ENCODE peak calls at places on chromosome 15, in nine cellular contexts. Q is fibroblast of mammary gland; Y is PC-3; C is sigmoid colon; N is uterus; L is cardiac fibroblast; M is epithelial cell of esophagus; E is CD8-positive, alpha-beta T cell; G is transverse colon. B is an unnamed sample.

GRCh38 chr15:87167706-87168105 is 1088.0 kb downstream of the AGBL1 start:
- DNase-seq in L (no peak), Y (peak; percentile 31), G (no peak), M (peak; percentile 96), E (no peak), Q (no peak), N (no peak), C (no peak), B (no peak)

GRCh38 chr15:45253330-45253729 is 1.3 kb downstream of the SLC28A2 start:
- DNase-seq in N (no peak), E (no peak), L (no peak), Y (peak; percentile 16), Q (no peak), M (no peak), G (no peak), C (no peak), B (no peak)

GRCh38 chr15:63086967-63087366 is 34.7 kb upstream of the LACTB start:
- DNase-seq in N (no peak), G (no peak), Y (no peak), L (no peak), M (no peak), E (no peak), Q (no peak), C (no peak), B (no peak)

GRCh38 chr15:88243895-88244787 is 12.4 kb downstream of the NTRK3 start:
- DNase-seq in M (peak; percentile 38), G (no peak), E (no peak), C (no peak), N (no peak), Q (peak; percentile 40), Y (peak; percentile 42), L (peak; percentile 51), B (no peak)

GRCh38 chr15:57873564-57874209 is 167.2 kb downstream of the POLR2M start:
- DNase-seq in Q (peak; percentile 23), E (no peak), L (peak; percentile 56), Y (peak; percentile 69), C (no peak), M (peak; percentile 21), N (no peak), G (no peak), B (peak; percentile 35)

GRCh38 chr15:60358935-60359672 is 38.7 kb downstream of the ANXA2 start:
- DNase-seq in Q (peak; percentile 89), G (no peak), L (peak; percentile 63), C (no peak), E (no peak), N (no peak), M (no peak), Y (no peak), B (peak; percentile 37)

GRCh38 chr15:31452595-31453557 is 126.2 kb downstream of the KLF13 start:
- DNase-seq in E (no peak), G (no peak), Y (no peak), C (no peak), M (no peak), Q (no peak), L (no peak), N (peak; percentile 25), B (no peak)

GRCh38 chr15:74225928-74226327 is 10.2 kb upstream of the CCDC33 start:
- DNase-seq in G (no peak), C (no peak), E (no peak), M (no peak), Y (no peak), L (no peak), N (no peak), Q (no peak), B (no peak)

GRCh38 chr15:89196994-89197393 is 24.4 kb downstream of the RLBP1 start:
- DNase-seq in G (peak; percentile 44), Q (no peak), Y (peak; percentile 44), C (no peak), E (no peak), L (no peak), M (peak; percentile 41), N (no peak), B (no peak)

DNA sequence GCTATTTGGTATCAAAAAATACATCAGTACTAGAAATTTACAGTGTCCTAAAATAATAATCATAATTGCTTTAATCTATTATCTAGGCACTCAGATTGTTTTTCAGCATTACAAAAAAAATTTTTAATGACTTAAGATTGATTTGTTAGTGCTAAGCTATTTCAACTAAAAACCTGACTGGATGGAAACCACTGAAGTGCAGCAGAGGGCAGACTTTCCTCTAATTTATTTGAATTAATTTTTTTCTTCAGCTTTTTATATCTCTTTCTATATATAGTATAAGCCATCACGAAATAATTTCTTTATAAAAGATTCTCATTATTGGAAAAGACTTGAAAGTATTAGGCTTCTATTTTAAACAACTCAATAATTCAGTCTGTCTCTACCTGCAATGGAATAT is 131.4 kb downstream of the IQCH start:
- DNase-seq in M (no peak), C (no peak), Q (no peak), E (no peak), Y (no peak), G (no peak), N (no peak), L (peak; percentile 9), B (no peak)
- TF ChIP-seq CTCF in M (peak; percentile 12), C (no peak), Q (peak; percentile 10), E (no peak), Y (no peak), G (no peak), N (no peak), L (peak; percentile 9), B (peak; percentile 26)

GRCh38 chr15:81268340-81268739 is 55.6 kb downstream of the STARD5 start:
- DNase-seq in Q (no peak), E (no peak), C (no peak), Y (no peak), G (no peak), M (no peak), N (no peak), L (no peak), B (no peak)

GRCh38 chr15:81264072-81264857 is 59.7 kb downstream of the STARD5 start:
- DNase-seq in E (no peak), C (no peak), Q (no peak), G (no peak), N (no peak), L (no peak), Y (no peak), M (no peak), B (no peak)

GRCh38 chr15:81265256-81265943 is 58.5 kb downstream of the STARD5 start:
- DNase-seq in C (no peak), Y (no peak), G (no peak), N (no peak), L (no peak), M (no peak), E (no peak), Q (no peak), B (no peak)

GRCh38 chr15:81263477-81263876 is 60.5 kb downstream of the STARD5 start:
- DNase-seq in E (no peak), Q (no peak), M (no peak), N (no peak), Y (no peak), C (no peak), L (no peak), G (no peak), B (no peak)

DNA sequence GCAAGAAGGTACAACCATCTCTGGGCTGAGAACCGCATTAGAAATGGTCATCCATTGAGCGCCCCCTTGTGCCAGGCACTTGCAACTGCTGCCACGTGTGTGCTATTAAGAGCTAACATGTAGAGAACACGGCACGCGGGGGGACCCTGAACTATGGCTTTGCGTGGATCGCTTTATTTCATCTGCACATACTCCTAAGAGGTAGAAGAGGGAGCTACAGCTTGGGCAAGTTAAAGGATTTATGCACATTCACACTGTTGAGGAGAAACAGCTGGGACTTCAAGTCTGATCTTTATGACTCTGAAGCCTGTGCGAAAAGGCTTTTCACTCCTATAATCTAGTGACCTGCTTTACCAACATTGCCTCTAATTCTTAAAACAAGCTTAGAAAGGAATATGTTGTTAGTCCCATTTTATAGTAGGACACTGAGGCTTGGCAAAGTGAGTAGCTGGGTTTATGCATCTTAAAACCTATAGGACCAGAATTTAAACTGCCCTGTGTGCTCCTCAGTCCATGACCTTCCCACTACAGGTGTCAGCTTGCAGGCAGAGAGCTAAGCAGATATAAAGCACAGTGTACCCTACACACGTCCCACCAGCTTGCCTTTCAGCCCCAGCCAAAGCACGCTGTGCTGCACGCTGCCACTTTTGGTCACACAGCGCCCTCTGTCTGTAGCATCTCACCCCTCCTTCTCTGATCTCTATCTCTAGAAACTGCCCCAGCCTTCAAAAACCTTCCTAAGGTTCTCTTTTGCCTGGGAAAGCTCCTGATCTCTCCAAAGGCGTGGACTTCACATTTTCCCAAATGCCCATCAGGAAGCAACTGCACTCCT is 57.8 kb downstream of the STARD5 start:
- DNase-seq in C (peak; percentile 90), L (peak; percentile 84), G (peak; percentile 86), Q (peak; percentile 82), M (peak; percentile 80), N (peak; percentile 83), Y (peak; percentile 81), E (peak; percentile 87), B (peak; percentile 57)
- H3K4me3 ChIP-seq in C (no peak overlapping the region), L (no peak overlapping the region), G (no peak overlapping the region), Q (no peak overlapping the region), M (no peak overlapping the region), N (no peak overlapping the region), Y (peak overlapping the region; percentile 40), E (peak overlapping the region; percentile 9), B (no peak overlapping the region)

GRCh38 chr15:92333709-92334108 is 60.0 kb upstream of the ST8SIA2 start:
- DNase-seq in Y (no peak), M (no peak), E (no peak), G (no peak), Q (no peak), N (no peak), C (no peak), L (no peak), B (no peak)

GRCh38 chr15:92339361-92339760 is 54.3 kb upstream of the ST8SIA2 start:
- DNase-seq in Y (no peak), N (no peak), C (no peak), G (no peak), Q (no peak), L (no peak), E (no peak), M (no peak), B (no peak)

GRCh38 chr15:92332125-92332899 is 61.4 kb upstream of the ST8SIA2 start:
- DNase-seq in L (no peak), Q (no peak), N (no peak), C (no peak), E (no peak), M (no peak), Y (no peak), G (no peak), B (no peak)

GRCh38 chr15:92336588-92336987 is 57.1 kb upstream of the ST8SIA2 start:
- DNase-seq in L (no peak), N (no peak), C (no peak), Y (no peak), E (no peak), Q (no peak), M (no peak), G (no peak), B (no peak)
- TF ChIP-seq CTCF in L (no peak), N (no peak), C (no peak), Y (no peak), E (no peak), Q (no peak), M (no peak), G (no peak), B (no peak)

DNA sequence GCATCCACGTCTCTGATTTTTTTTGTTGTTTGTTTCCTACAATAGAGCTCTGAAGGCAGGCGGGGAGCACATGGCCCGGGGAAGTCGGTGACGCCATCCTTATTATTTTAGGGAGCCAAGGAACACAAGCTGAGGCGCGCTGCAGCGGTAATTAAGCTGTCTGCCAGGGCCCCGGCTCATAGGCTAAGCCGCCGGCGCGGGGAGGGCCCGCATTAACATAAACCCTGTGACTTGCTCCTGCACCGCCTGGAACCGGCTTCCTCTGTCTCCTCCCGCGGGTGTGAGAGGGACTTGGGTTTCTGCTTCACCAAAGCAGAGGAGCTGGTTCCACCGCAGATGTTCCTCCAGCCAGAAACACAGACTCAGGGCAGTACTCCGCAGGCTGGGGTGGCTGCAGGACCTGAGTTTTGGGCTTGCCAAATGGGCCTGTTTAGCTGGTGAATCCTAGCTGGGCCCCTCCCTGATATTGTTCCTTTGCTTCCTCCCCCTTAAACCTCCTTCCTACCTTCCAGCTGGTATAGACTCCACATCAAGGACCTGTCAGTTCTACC is 25.3 kb downstream of the ANP32A start:
- DNase-seq in L (peak; percentile 79), Y (no peak), G (peak; percentile 90), N (peak; percentile 85), M (peak; percentile 98), Q (peak; percentile 74), E (peak; percentile 69), C (peak; percentile 95), B (no peak)
- H3K4me3 ChIP-seq in L (no peak overlapping the region), Y (no peak overlapping the region), G (no peak overlapping the region), N (no peak overlapping the region), M (no peak overlapping the region), Q (no peak overlapping the region), E (peak overlapping the region; percentile 10), C (no peak overlapping the region), B (no peak overlapping the region)